ENCODE peak calls at places on chromosomes 4 and X, in nine cellular contexts. Y, R, V, E, U, K, C, A and L are unnamed samples.

GRCh38 chr4:121736735-121737351 is 28.1 kb downstream of the SMIM43 start:
- DNase-seq in Y (peak; percentile 90), R (peak; percentile 82), V (no peak), E (peak; percentile 76), U (peak; percentile 21), K (no peak), C (no peak), A (peak; percentile 79), L (no peak)

GRCh38 chr4:31647776-31648175 is 927.6 kb downstream of the PCDH7 start:
- DNase-seq in Y (no peak), R (no peak), V (no peak), E (no peak), U (no peak), K (no peak), C (no peak), A (no peak), L (no peak)

GRCh38 chr4:121597346-121597934 is 99.3 kb downstream of the ANXA5 start:
- DNase-seq in Y (no peak), R (peak; percentile 15), V (no peak), E (no peak), U (peak; percentile 8), K (no peak), C (no peak), A (no peak), L (peak; percentile 15)

GRCh38 chr4:176805155-176805554 is 12.4 kb upstream of the VEGFC start:
- DNase-seq in Y (peak; percentile 72), R (peak; percentile 88), V (no peak), E (no peak), U (no peak), K (no peak), C (no peak), A (no peak), L (no peak)

GRCh38 chr4:41399191-41399590 is 138.8 kb upstream of the LIMCH1 start:
- DNase-seq in Y (peak; percentile 27), R (no peak), V (no peak), E (no peak), U (no peak), K (no peak), C (no peak), A (no peak), L (no peak)

GRCh38 chr4:6881908-6882307 is 27.7 kb upstream of the TBC1D14 start:
- DNase-seq in Y (no peak), R (no peak), V (no peak), E (no peak), U (no peak), K (no peak), C (peak; percentile 57), A (no peak), L (no peak)

GRCh38 chr4:22190855-22191254 is 242.3 kb upstream of the KCNIP4 start:
- DNase-seq in Y (peak; percentile 61), R (peak; percentile 50), V (no peak), E (no peak), U (no peak), K (no peak), C (no peak), A (peak; percentile 4), L (no peak)

GRCh38 chr4:75698963-75699228 is 25.5 kb upstream of the USO1 start:
- DNase-seq in Y (no peak), R (no peak), V (no peak), E (no peak), U (no peak), K (no peak), C (no peak), A (no peak), L (peak; percentile 34)

GRCh38 chrX:147180886-147181285 is 366.3 kb upstream of the CXorf51A start:
- DNase-seq in Y (no peak), R (no peak), V (no peak), E (no peak), U (no peak), K (no peak), C (no peak), A (no peak), L (no peak)

GRCh38 chr4:8580321-8581093 is at the start of gene GPR78:
- DNase-seq in Y (peak; percentile 69), R (peak; percentile 55), V (peak; percentile 85), E (peak; percentile 70), U (peak; percentile 84), K (no peak), C (no peak), A (peak; percentile 33), L (peak; percentile 33)

GRCh38 chrX:80285131-80285773 is 135.0 kb upstream of the TENT5D start:
- DNase-seq in Y (peak; percentile 1), R (no peak), V (no peak), E (no peak), U (peak; percentile 1), K (no peak), C (no peak), A (peak; percentile 73), L (no peak)

GRCh38 chrX:103565752-103566151 is 19.6 kb upstream of the TCEAL4 start:
- DNase-seq in Y (peak; percentile 54), R (peak; percentile 72), V (no peak), E (no peak), U (no peak), K (no peak), C (no peak), A (no peak), L (no peak)

GRCh38 chr4:14827111-14827510 is 175.2 kb upstream of the CPEB2 start:
- DNase-seq in Y (peak; percentile 4), R (peak; percentile 44), V (no peak), E (no peak), U (no peak), K (no peak), C (no peak), A (peak; percentile 9), L (no peak)

GRCh38 chr4:25011135-25011866 is 19.4 kb downstream of the LGI2 start:
- DNase-seq in Y (no peak), R (no peak), V (no peak), E (no peak), U (no peak), K (no peak), C (no peak), A (no peak), L (no peak)

GRCh38 chr4:146637853-146638800 is 566 bp upstream of the POU4F2 start:
- DNase-seq in Y (no peak), R (no peak), V (no peak), E (no peak), U (no peak), K (no peak), C (no peak), A (peak; percentile 58), L (no peak)

GRCh38 chr4:47642985-47643745 is 158.1 kb downstream of the ATP10D start:
- DNase-seq in Y (no peak), R (peak; percentile 58), V (no peak), E (no peak), U (no peak), K (no peak), C (no peak), A (peak; percentile 54), L (no peak)

GRCh38 chrX:111483876-111484275 is 27.6 kb upstream of the SERTM2 start:
- DNase-seq in Y (no peak), R (no peak), V (no peak), E (no peak), U (no peak), K (no peak), C (no peak), A (no peak), L (no peak)

GRCh38 chr4:123361195-123361861 is 35.3 kb upstream of the SPRY1 start:
- DNase-seq in Y (peak; percentile 92), R (peak; percentile 90), V (no peak), E (peak; percentile 93), U (no peak), K (no peak), C (no peak), A (no peak), L (no peak)

GRCh38 chr4:142850478-142850877 is 4.4 kb upstream of the INPP4B start:
- DNase-seq in Y (no peak), R (no peak), V (no peak), E (no peak), U (no peak), K (no peak), C (no peak), A (peak; percentile 80), L (no peak)

GRCh38 chr4:139281212-139281611 is 1.2 kb upstream of the MGARP start:
- DNase-seq in Y (no peak), R (peak; percentile 15), V (no peak), E (peak; percentile 24), U (no peak), K (no peak), C (no peak), A (no peak), L (no peak)